ENCODE peak calls at places on chromosomes 1 and 21, in nine cellular contexts. Q is SK-N-DZ; C is stimulated activated CD8-positive, alpha-beta memory T cell treated with anti-CD3 and anti-CD28 coated beads, Interleukin-7, amount 100 ng/mL, for 1 hour; O is cardiac fibroblast; P is NCI-H748 treated with DMSO at 0.1 percent for 48 hours; U is OCI-LY7; M is DMS153; H is PC-3; Z is AG08395. L is an unnamed sample.
A peak's percentile ranks its signal among the peaks of the same experiment; 100 is the strongest.

GRCh38 chr1:1285618-1286311 is 5.5 kb downstream of the SCNN1D start:
- DNase-seq in M (peak; percentile 19), Z (no peak), P (no peak), U (no peak), Q (no peak), O (no peak), H (no peak), C (no peak), L (no peak)

GRCh38 chr1:37325509-37326437 is 148.6 kb upstream of the ZC3H12A start:
- DNase-seq in H (peak; percentile 12), C (no peak), P (peak; percentile 10), Z (no peak), Q (no peak), U (no peak), M (no peak), O (no peak), L (no peak)

GRCh38 chr1:61081637-61082335 is 575 bp upstream of the NFIA start:
- DNase-seq in O (peak; percentile 79), M (no peak), P (peak; percentile 12), H (peak; percentile 59), U (peak; percentile 81), Q (no peak), C (no peak), Z (no peak), L (no peak)

GRCh38 chr1:221937155-221937953 is 195.5 kb upstream of the DUSP10 start:
- DNase-seq in Z (no peak), Q (no peak), P (no peak), U (no peak), C (no peak), O (no peak), H (no peak), M (no peak), L (no peak)

GRCh38 chr1:164723296-164723731 is 164.3 kb downstream of the PBX1 start:
- DNase-seq in C (no peak), H (no peak), O (no peak), P (no peak), Q (peak; percentile 49), M (peak; percentile 71), U (no peak), Z (no peak), L (no peak)

GRCh38 chr1:239600588-239600987 is 214.2 kb downstream of the CHRM3 start:
- DNase-seq in C (no peak), P (no peak), Q (no peak), O (no peak), M (no peak), U (no peak), Z (no peak), H (no peak), L (no peak)

GRCh38 chr21:46122241-46122671 is 24.3 kb downstream of the COL6A2 start:
- DNase-seq in Q (no peak), P (no peak), Z (peak; percentile 76), M (no peak), C (no peak), O (peak; percentile 61), H (peak; percentile 77), U (no peak), L (no peak)

GRCh38 chr1:228765543-228765942 is 30.3 kb downstream of the RHOU start:
- DNase-seq in Z (no peak), Q (no peak), P (no peak), U (peak; percentile 22), H (no peak), O (no peak), C (no peak), M (no peak), L (no peak)

GRCh38 chr1:203666621-203667020 is 40.0 kb downstream of the ATP2B4 start:
- DNase-seq in C (no peak), Z (no peak), M (no peak), H (no peak), U (no peak), Q (no peak), P (no peak), O (peak; percentile 76), L (peak; percentile 3)

L was measured in MV-4-11.